ENCODE peak calls at places on chromosomes 7 and 10, in seven cellular contexts. R is AG04450; S is stimulated activated CD8-positive, alpha-beta memory T cell treated with anti-CD3 and anti-CD28 coated beads, Interleukin-2, amount 100 ng/mL, for 1 hour; M is HT1080; O is hippocampal formation; W is upper lobe of right lung; I is stimulated activated naive CD8-positive, alpha-beta T cell treated with anti-CD3 and anti-CD28 coated beads, Interleukin-15, Interleukin-2, amounts not matched to agents 100 U/mL and 50 U/mL, for 24 hours. U is an unnamed sample.

GRCh38 chr7:90728568-90728967 is 132.4 kb downstream of the CDK14 start:
- DNase-seq in R (no peak), S (no peak), M (no peak), O (no peak), W (no peak), I (no peak), U (no peak)

GRCh38 chr7:121620953-121621606 is 225.0 kb upstream of the FAM3C start:
- DNase-seq in R (no peak), S (no peak), M (no peak), O (no peak), W (no peak), I (no peak), U (no peak)

GRCh38 chr10:91190388-91190870 is 30.0 kb upstream of the PCGF5 start:
- DNase-seq in R (no peak), S (no peak), M (no peak), O (no peak), W (no peak), I (no peak), U (no peak)

GRCh38 chr7:84025332-84025927 is 169.2 kb downstream of the SEMA3A start:
- DNase-seq in R (peak), S (no peak), M (peak), O (no peak), W (no peak), I (no peak), U (no peak)

GRCh38 chr7:27180431-27181175 is 4.4 kb downstream of the HOXA11 start:
- DNase-seq in R (no peak), S (no peak), M (no peak), O (no peak), W (peak), I (peak), U (no peak)

GRCh38 chr10:73759512-73760115 is 15.4 kb downstream of the SEC24C start:
- DNase-seq in R (no peak), S (no peak), M (no peak), O (no peak), W (peak), I (no peak), U (peak)

GRCh38 chr7:17062433-17063383 is 180.9 kb upstream of the AGR3 start:
- DNase-seq in R (no peak), S (no peak), M (no peak), O (no peak), W (no peak), I (no peak), U (no peak)

GRCh38 chr10:114566064-114566463 is 92.0 kb downstream of the ABLIM1 start:
- DNase-seq in R (no peak), S (no peak), M (no peak), O (no peak), W (no peak), I (no peak), U (no peak)

GRCh38 chr10:27948191-27948590 is 50.7 kb downstream of the ODAD2 start:
- DNase-seq in R (no peak), S (no peak), M (no peak), O (no peak), W (no peak), I (no peak), U (no peak)

GRCh38 chr7:48176356-48176893 is 5.2 kb downstream of the ABCA13 start:
- DNase-seq in R (no peak), S (no peak), M (no peak), O (no peak), W (no peak), I (no peak), U (no peak)

GRCh38 chr7:154231732-154232131 is 179.5 kb downstream of the DPP6 start:
- DNase-seq in R (no peak), S (no peak), M (no peak), O (no peak), W (no peak), I (no peak), U (no peak)

GRCh38 chr10:13270877-13271551 is 28.9 kb downstream of the PHYH start:
- DNase-seq in R (no peak), S (no peak), M (peak), O (no peak), W (no peak), I (no peak), U (no peak)

GRCh38 chr10:21985541-21985940 is 18.0 kb downstream of the DNAJC1 start:
- DNase-seq in R (no peak), S (no peak), M (no peak), O (no peak), W (no peak), I (no peak), U (no peak)

GRCh38 chr10:119111968-119112515 is 8.1 kb downstream of the DENND10 start:
- DNase-seq in R (no peak), S (no peak), M (no peak), O (no peak), W (no peak), I (no peak), U (no peak)

GRCh38 chr10:43211431-43212042 is 55.3 kb downstream of the RASGEF1A start:
- DNase-seq in R (no peak), S (no peak), M (no peak), O (no peak), W (peak), I (no peak), U (no peak)

GRCh38 chr10:7481382-7481765 is 70.5 kb upstream of the SFMBT2 start:
- DNase-seq in R (no peak), S (no peak), M (no peak), O (no peak), W (no peak), I (no peak), U (no peak)

GRCh38 chr10:88297103-88297502 is 286.0 kb downstream of the RNLS start:
- DNase-seq in R (no peak), S (no peak), M (no peak), O (no peak), W (no peak), I (no peak), U (no peak)

GRCh38 chr10:127091354-127091753 is 105.0 kb downstream of the INSYN2A start:
- DNase-seq in R (no peak), S (no peak), M (no peak), O (no peak), W (no peak), I (no peak), U (no peak)

GRCh38 chr7:64999165-65000004 is 7.1 kb downstream of the ERV3-1 start:
- DNase-seq in R (no peak), S (no peak), M (no peak), O (no peak), W (no peak), I (no peak), U (no peak)

GRCh38 chr10:13758302-13758701 is 171.5 kb downstream of the PRPF18 start:
- DNase-seq in R (no peak), S (no peak), M (peak), O (no peak), W (no peak), I (no peak), U (no peak)

GRCh38 chr10:88131561-88132139 is 268.2 kb downstream of the PTEN start:
- DNase-seq in R (no peak), S (no peak), M (no peak), O (no peak), W (peak), I (no peak), U (no peak)

GRCh38 chr10:25294032-25294926 is 119.5 kb downstream of the GPR158 start:
- DNase-seq in R (no peak), S (no peak), M (peak), O (no peak), W (no peak), I (no peak), U (no peak)

GRCh38 chr10:86261933-86262665 is 104.5 kb downstream of the GRID1 start:
- DNase-seq in R (no peak), S (no peak), M (peak), O (peak), W (peak), I (no peak), U (no peak)

GRCh38 chr7:105448181-105448580 is 59.5 kb upstream of the SRPK2 start:
- DNase-seq in R (no peak), S (no peak), M (no peak), O (no peak), W (no peak), I (no peak), U (no peak)

GRCh38 chr10:89516149-89516832 is 19.1 kb downstream of the SLC16A12 start:
- DNase-seq in R (peak), S (no peak), M (peak), O (no peak), W (no peak), I (no peak), U (no peak)

GRCh38 chr10:3570855-3571266 is 214.1 kb downstream of the KLF6 start:
- DNase-seq in R (no peak), S (no peak), M (no peak), O (no peak), W (no peak), I (no peak), U (no peak)

GRCh38 chr7:47600199-47601118 is 18.5 kb upstream of the TNS3 start:
- DNase-seq in R (no peak), S (no peak), M (peak), O (no peak), W (no peak), I (no peak), U (no peak)

GRCh38 chr10:79397575-79398303 is 47.7 kb downstream of the ZCCHC24 start:
- DNase-seq in R (no peak), S (no peak), M (no peak), O (no peak), W (no peak), I (no peak), U (no peak)

U was measured in T-helper 17 cell.